ENCODE peak calls at places on chromosomes 11 and 22, in six cellular contexts. X, D, J, W, F and H are unnamed samples.

GRCh38 chr11:75174781-75175370 is 24.0 kb downstream of the SLCO2B1 start:
- DNase-seq in J (peak), F (peak), W (peak), X (no peak), D (no peak), H (peak)

GRCh38 chr22:19708323-19709011 is 5.8 kb upstream of the SEPTIN5 start:
- DNase-seq in W (no peak), J (no peak), X (no peak), F (peak), D (no peak), H (no peak)

GRCh38 chr11:107549954-107550285 is 15.6 kb downstream of the ALKBH8 start:
- DNase-seq in J (no peak), W (no peak), D (no peak), F (no peak), X (no peak), H (no peak)

GRCh38 chr11:8698379-8698851 is 15.8 kb downstream of the RPL27A start:
- DNase-seq in X (no peak), J (no peak), D (no peak), F (no peak), W (no peak), H (no peak)

GRCh38 chr11:125084761-125085231 is 21.7 kb downstream of the SLC37A2 start:
- DNase-seq in F (no peak), W (no peak), X (no peak), D (no peak), J (no peak), H (no peak)

GRCh38 chr22:44828193-44828592 is 75.8 kb downstream of the ARHGAP8 start:
- DNase-seq in D (peak), J (no peak), W (peak), X (peak), F (no peak), H (no peak)

GRCh38 chr11:1050581-1051355 is 14.2 kb upstream of the MUC6 start:
- DNase-seq in W (peak), F (peak), J (peak), X (peak), D (peak), H (peak)

GRCh38 chr11:2217211-2218081 is 45.8 kb upstream of the TH start:
- DNase-seq in J (no peak), W (no peak), F (no peak), X (no peak), D (no peak), H (peak)

GRCh38 chr11:60974726-60975125 is 3.2 kb downstream of the CD6 start:
- DNase-seq in X (no peak), J (peak), F (no peak), W (no peak), D (no peak), H (no peak)

GRCh38 chr22:30435674-30436126 is 10.1 kb downstream of the MTFP1 start:
- DNase-seq in F (peak), J (no peak), X (no peak), W (no peak), D (no peak), H (peak)

GRCh38 chr11:116510886-116511650 is 261.7 kb downstream of the BUD13 start:
- DNase-seq in F (no peak), X (no peak), D (no peak), J (no peak), W (no peak), H (no peak)

GRCh38 chr22:30733081-30733680 is 38.5 kb downstream of the OSBP2 start:
- DNase-seq in X (peak), W (peak), F (no peak), D (peak), J (no peak), H (no peak)

GRCh38 chr11:6219359-6219758 is 14.0 kb downstream of the C11orf42 start:
- DNase-seq in D (peak), J (no peak), X (peak), F (no peak), W (peak), H (no peak)

GRCh38 chr22:20645954-20646353 is 128.0 kb upstream of the SERPIND1 start:
- DNase-seq in D (no peak), X (no peak), J (no peak), F (no peak), W (no peak), H (no peak)

GRCh38 chr11:75311858-75312288 is 39.6 kb downstream of the ARRB1 start:
- DNase-seq in D (peak), W (no peak), F (peak), J (peak), X (peak), H (peak)

GRCh38 chr11:2655834-2656622 is 43.8 kb downstream of the KCNQ1OT1 start:
- DNase-seq in X (peak), F (no peak), W (peak), D (peak), J (no peak), H (no peak)

GRCh38 chr22:28023036-28023435 is 104.0 kb upstream of the PITPNB start:
- DNase-seq in F (no peak), W (no peak), J (no peak), D (no peak), X (no peak), H (no peak)

GRCh38 chr11:7186190-7186589 is 65.5 kb upstream of the SYT9 start:
- DNase-seq in F (no peak), J (no peak), D (no peak), W (peak), X (no peak), H (no peak)

GRCh38 chr22:23400286-23400981 is 179.7 kb downstream of the IGLL1 start:
- DNase-seq in W (no peak), F (no peak), D (no peak), X (no peak), J (no peak), H (peak)

GRCh38 chr11:25838918-25839611 is 492.9 kb upstream of the ANO3 start:
- DNase-seq in W (peak), F (no peak), D (no peak), X (no peak), J (no peak), H (no peak)

GRCh38 chr11:110253525-110253924 is 42.9 kb downstream of the RDX start:
- DNase-seq in F (no peak), D (no peak), J (no peak), X (no peak), W (no peak), H (no peak)

GRCh38 chr11:69439127-69439526 is 42.3 kb upstream of the LINC01488 start:
- DNase-seq in W (no peak), J (no peak), F (no peak), X (no peak), D (no peak), H (no peak)

GRCh38 chr22:22565991-22566390 is 6.9 kb upstream of the PRAME start:
- DNase-seq in F (no peak), D (peak), X (no peak), J (no peak), W (peak), H (no peak)

GRCh38 chr11:1771700-1772099 is 8.0 kb upstream of the CTSD start:
- DNase-seq in J (no peak), X (no peak), F (no peak), D (peak), W (peak), H (peak)

GRCh38 chr22:24205438-24206189 is 24.3 kb downstream of the SUSD2 start:
- DNase-seq in J (no peak), W (no peak), D (no peak), F (no peak), X (no peak), H (no peak)

GRCh38 chr11:11243790-11244469 is 109.1 kb downstream of the CSNK2A3 start:
- DNase-seq in W (peak), F (peak), X (peak), D (peak), J (no peak), H (peak)

GRCh38 chr22:23183107-23183698 is 2.9 kb downstream of the BCR start:
- DNase-seq in J (peak), X (peak), F (peak), W (peak), D (peak), H (no peak)

GRCh38 chr11:68610452-68611116 is 73.8 kb upstream of the GAL start:
- DNase-seq in J (no peak), X (peak), D (peak), F (no peak), W (no peak), H (no peak)

GRCh38 chr11:20367313-20367948 is 3.9 kb downstream of the HTATIP2 start:
- DNase-seq in D (peak), F (peak), W (peak), J (peak), X (peak), H (no peak)

GRCh38 chr22:36921309-36922096 is 8.1 kb downstream of the CSF2RB start:
- DNase-seq in D (no peak), W (no peak), J (peak), F (no peak), X (no peak), H (no peak)

GRCh38 chr11:27694992-27695391 is 5.3 kb downstream of the BDNF start:
- DNase-seq in W (no peak), F (no peak), D (peak), X (peak), J (no peak), H (no peak)

GRCh38 chr11:72373163-72373562 is 61.2 kb downstream of the CLPB start:
- DNase-seq in D (no peak), W (no peak), X (no peak), J (no peak), F (no peak), H (no peak)